ENCODE peak calls at places on chromosomes 3 and 15, in four cellular contexts. U is body of pancreas, L is ovary, S is HCT116. Q is an unnamed sample.

GRCh38 chr3:127226451-127226850 is 33.5 kb downstream of the PRR23E start:
- DNase-seq in L (no peak), U (no peak), S (peak; percentile 37), Q (no peak)

GRCh38 chr3:112979244-112979832 is 4.4 kb upstream of the CD200R1 start:
- DNase-seq in L (no peak), S (peak; percentile 13), U (no peak), Q (no peak)

GRCh38 chr3:67790043-67790442 is 135.6 kb upstream of the SUCLG2 start:
- DNase-seq in U (peak; percentile 36), S (peak; percentile 23), L (no peak), Q (no peak)

GRCh38 chr15:81740402-81740801 is 305.4 kb downstream of the MEX3B start:
- DNase-seq in L (no peak), S (no peak), U (no peak), Q (no peak)

GRCh38 chr15:35874260-35874905 is 328.4 kb upstream of the DPH6 start:
- DNase-seq in S (peak; percentile 6), L (no peak), U (no peak), Q (no peak)

GRCh38 chr15:57910672-57911071 is 154.8 kb downstream of the ALDH1A2 start:
- DNase-seq in S (no peak), L (no peak), U (no peak), Q (no peak)

GRCh38 chr3:179942560-179943075 is 94.1 kb downstream of the PEX5L start:
- DNase-seq in U (no peak), S (no peak), L (no peak), Q (no peak)

GRCh38 chr3:187902041-187902471 is 156.8 kb upstream of the BCL6 start:
- DNase-seq in S (no peak), U (no peak), L (no peak), Q (no peak)

GRCh38 chr3:27307566-27307965 is 61.6 kb downstream of the NEK10 start:
- DNase-seq in S (no peak), U (no peak), L (no peak), Q (no peak)

GRCh38 chr15:20295238-20295811 is 246.3 kb downstream of the GOLGA6L6 start:
- DNase-seq in L (no peak), S (no peak), U (no peak), Q (no peak)

GRCh38 chr15:83659011-83659811 is 5.3 kb downstream of the ADAMTSL3 start:
- DNase-seq in L (no peak), S (no peak), U (peak; percentile 42), Q (peak; percentile 70)

GRCh38 chr3:106809633-106810460 is 567.4 kb upstream of the CCDC54 start:
- DNase-seq in S (no peak), U (no peak), L (no peak), Q (no peak)

GRCh38 chr3:106006001-106006400 is 137.2 kb upstream of the CBLB start:
- DNase-seq in U (peak; percentile 30), L (no peak), S (no peak), Q (no peak)

GRCh38 chr3:120428904-120429303 is 21.9 kb downstream of the FSTL1 start:
- DNase-seq in L (no peak), S (no peak), U (no peak), Q (no peak)

GRCh38 chr15:65245096-65245849 is 34.0 kb upstream of the CILP start:
- DNase-seq in L (peak; percentile 72), S (no peak), U (peak; percentile 64), Q (peak; percentile 87)

GRCh38 chr15:61227269-61228024 is 1.7 kb downstream of the RORA start:
- DNase-seq in U (no peak), L (peak; percentile 43), S (no peak), Q (peak; percentile 34)

GRCh38 chr3:28699283-28699682 is 350.7 kb upstream of the AZI2 start:
- DNase-seq in U (peak; percentile 69), S (no peak), L (no peak), Q (no peak)

GRCh38 chr3:102830415-102830814 is 395.6 kb downstream of the ZPLD1 start:
- DNase-seq in S (no peak), L (no peak), U (no peak), Q (no peak)

GRCh38 chr3:112561085-112561692 is 573 bp downstream of the ATG3 start:
- DNase-seq in U (peak; percentile 79), L (peak; percentile 83), S (peak; percentile 64), Q (peak; percentile 59)

GRCh38 chr3:139473155-139473771 is 3.1 kb downstream of the RBP2 start:
- DNase-seq in U (no peak), S (no peak), L (no peak), Q (no peak)

GRCh38 chr3:195906865-195907729 is 1.3 kb downstream of the TNK2 start:
- DNase-seq in L (no peak), S (no peak), U (peak; percentile 55), Q (no peak)

GRCh38 chr15:77219846-77220245 is 148.9 kb upstream of the TSPAN3 start:
- DNase-seq in L (no peak), U (no peak), S (no peak), Q (no peak)

GRCh38 chr3:110933786-110934415 is 137.7 kb upstream of the NECTIN3 start:
- DNase-seq in S (no peak), U (no peak), L (no peak), Q (no peak)

GRCh38 chr3:61637088-61638051 is 76.0 kb downstream of the PTPRG start:
- DNase-seq in L (peak; percentile 42), S (no peak), U (peak; percentile 56), Q (no peak)

GRCh38 chr3:176631175-176631574 is 566.1 kb downstream of the TBL1XR1 start:
- DNase-seq in L (no peak), S (no peak), U (no peak), Q (no peak)

GRCh38 chr15:76393614-76394013 is 57.0 kb downstream of the ISL2 start:
- DNase-seq in U (no peak), S (no peak), L (no peak), Q (no peak)

GRCh38 chr3:16837602-16838001 is 47.2 kb upstream of the PLCL2 start:
- DNase-seq in S (no peak), U (peak; percentile 31), L (peak; percentile 58), Q (no peak)

GRCh38 chr15:95620934-95621579 is 709.4 kb upstream of the NR2F2 start:
- DNase-seq in U (no peak), S (no peak), L (no peak), Q (no peak)

GRCh38 chr3:146542968-146543367 is 1.4 kb downstream of the PLSCR1 start:
- DNase-seq in L (no peak), S (no peak), U (no peak), Q (no peak)

GRCh38 chr15:80068578-80068977 is 9.1 kb downstream of the ZFAND6 start:
- DNase-seq in U (no peak), S (no peak), L (no peak), Q (no peak)

GRCh38 chr3:174242311-174243041 is 616.7 kb upstream of the NAALADL2 start:
- DNase-seq in S (no peak), L (no peak), U (no peak), Q (no peak)

DNA sequence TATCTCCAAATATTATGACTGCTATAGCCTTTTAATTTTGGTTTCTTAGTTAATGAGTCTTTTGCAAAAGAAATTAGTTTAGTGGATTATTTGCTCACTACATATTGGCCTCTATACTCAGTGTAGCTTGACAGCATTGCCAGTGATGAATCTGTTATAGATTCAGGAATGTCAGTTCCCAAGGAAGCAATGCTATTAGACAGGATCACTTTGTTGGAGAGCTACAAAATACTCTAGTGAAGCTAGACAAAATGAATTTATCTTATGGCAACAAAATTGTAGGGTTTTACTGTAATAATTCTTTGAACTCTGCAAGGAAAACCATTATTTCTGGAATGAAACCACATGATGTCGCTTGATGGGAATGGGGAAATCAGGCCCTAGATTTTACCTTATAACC is 543.3 kb downstream of the SQOR start:
- DNase-seq in S (no peak), U (no peak), L (no peak), Q (no peak)
- H3K9me3 ChIP-seq in S (peaks cover 12% of the 10 kb centered on the region), U (no peaks in the 10 kb centered on the region), L (peaks cover 3% of the 10 kb centered on the region), Q (no peaks in the 10 kb centered on the region)

DNA sequence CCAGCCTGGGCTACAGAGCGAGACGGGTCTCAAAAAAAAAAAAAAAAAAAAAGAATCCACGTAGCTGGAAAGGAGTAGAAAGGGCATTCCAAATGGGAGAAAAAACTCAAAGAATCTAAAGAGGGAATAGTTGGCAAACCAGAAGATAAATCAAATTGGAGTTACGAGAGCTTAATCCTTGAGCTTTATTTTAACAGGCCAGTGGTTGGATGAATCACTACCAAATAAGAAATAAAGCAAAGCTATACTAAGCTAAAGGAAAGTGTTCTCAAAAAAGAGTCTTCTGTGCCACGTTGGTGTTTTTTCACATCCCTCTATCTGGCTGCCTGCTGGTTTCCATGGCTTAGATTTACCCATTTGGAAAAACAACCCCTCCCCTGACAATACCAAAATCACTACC is 14.0 kb downstream of the VGLL4 start:
- DNase-seq in U (no peak), L (no peak), S (no peak), Q (no peak)
- H3K27ac ChIP-seq in U (no peak overlapping the region), L (no peak overlapping the region), S (no peak overlapping the region), Q (peak overlapping the region; percentile 72)

GRCh38 chr15:74414603-74415338 is 19.0 kb downstream of the SEMA7A start:
- DNase-seq in L (no peak), U (no peak), S (no peak), Q (no peak)
- TF ChIP-seq POLR2A in L (no peak), U (no peak), S (no peak), Q (no peak)

DNA sequence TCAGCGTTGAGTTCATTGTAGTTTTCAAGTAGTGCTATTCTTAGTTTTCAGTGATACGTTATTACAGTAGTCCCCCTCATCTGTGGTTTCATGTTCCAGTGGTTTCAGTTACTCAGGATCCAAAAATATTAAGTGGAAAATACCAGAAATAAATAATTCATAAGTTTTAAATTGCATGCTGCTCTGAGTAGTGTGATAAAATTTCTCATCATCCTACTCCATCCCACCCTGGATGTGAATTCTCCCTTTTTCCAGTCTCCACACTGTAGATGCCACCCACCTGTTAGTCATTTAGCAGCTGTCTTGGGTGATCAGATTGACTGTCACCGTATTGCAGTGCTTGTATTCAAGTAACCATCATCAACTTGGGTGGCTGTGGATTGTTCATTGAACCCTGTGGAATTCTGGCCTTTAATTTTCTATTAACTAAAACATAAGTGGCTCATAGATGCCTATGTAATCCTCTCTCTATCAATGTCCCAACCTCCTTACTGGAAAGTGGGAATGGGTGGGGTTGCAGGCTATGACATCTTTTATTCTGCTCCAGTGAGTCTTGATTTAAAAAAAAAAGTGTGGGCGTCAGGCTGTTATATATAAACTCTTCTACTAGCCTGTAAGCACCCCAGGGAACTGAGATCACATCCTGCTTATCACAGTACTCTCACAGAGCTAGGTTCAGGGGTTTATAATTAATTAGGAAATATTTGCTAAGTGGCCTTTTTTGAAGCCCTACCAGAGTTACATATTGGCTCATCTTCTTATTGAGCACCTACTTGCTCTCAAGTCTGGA is 97.5 kb downstream of the CFAP20DC start:
- DNase-seq in S (no peak), U (no peak), L (no peak), Q (no peak)
- H3K9me3 ChIP-seq in S (no peaks in the 10 kb centered on the region), U (no peaks in the 10 kb centered on the region), L (no peaks in the 10 kb centered on the region), Q (no peaks in the 10 kb centered on the region)

GRCh38 chr15:38362355-38362754 is 91.6 kb upstream of the FAM98B start:
- DNase-seq in U (no peak), S (no peak), L (no peak), Q (no peak)
- H3K27ac ChIP-seq in U (no peak overlapping the region), S (no peak overlapping the region), L (no peak overlapping the region), Q (no peak overlapping the region)

Q was measured in uterus.